ENCODE peak calls at places on chromosomes 16 and 17, in five cellular contexts. U is AG04449, F is SHP77, X is PC-9, K is left cardiac atrium. E is an unnamed sample.

GRCh38 chr16:7615565-7615964 is 282.9 kb downstream of the RBFOX1 start:
- DNase-seq in X (no peak), K (no peak), U (no peak), F (no peak), E (no peak)

GRCh38 chr16:14278749-14279148 is 207.6 kb downstream of the MRTFB start:
- DNase-seq in U (no peak), K (no peak), F (peak; percentile 29), X (no peak), E (no peak)

GRCh38 chr16:76277099-76278030 is at the start of gene CNTNAP4:
- DNase-seq in K (peak; percentile 34), F (no peak), U (no peak), X (no peak), E (no peak)

GRCh38 chr17:15490634-15491261 is 23.3 kb upstream of the CDRT4 start:
- DNase-seq in K (peak; percentile 88), X (peak; percentile 77), F (no peak), U (no peak), E (peak; percentile 93)

GRCh38 chr17:28864991-28865849 is 10.4 kb downstream of the ERAL1 start:
- DNase-seq in F (no peak), U (no peak), X (no peak), K (peak; percentile 71), E (no peak)

GRCh38 chr17:10824874-10825273 is 13.0 kb downstream of the PIRT start:
- DNase-seq in K (no peak), F (no peak), X (no peak), U (no peak), E (no peak)

GRCh38 chr16:82340531-82340930 is 170.5 kb upstream of the MPHOSPH6 start:
- DNase-seq in F (no peak), X (no peak), U (no peak), K (no peak), E (no peak)

GRCh38 chr16:31215287-31216115 is 1.4 kb downstream of the PYDC1 start:
- DNase-seq in K (peak; percentile 70), X (peak; percentile 79), F (no peak), U (no peak), E (peak; percentile 76)

GRCh38 chr17:17792143-17792550 is 44.6 kb downstream of the SREBF1 start:
- DNase-seq in K (no peak), F (no peak), X (no peak), U (no peak), E (no peak)

GRCh38 chr17:66343531-66344078 is 41.2 kb downstream of the PRKCA start:
- DNase-seq in K (no peak), U (no peak), F (no peak), X (no peak), E (no peak)

GRCh38 chr17:59496178-59496577 is 69.2 kb upstream of the DHX40 start:
- DNase-seq in K (no peak), F (no peak), U (no peak), X (no peak), E (no peak)

GRCh38 chr17:40355123-40355803 is 9.3 kb downstream of the GJD3 start:
- DNase-seq in K (peak; percentile 78), U (no peak), X (peak; percentile 63), F (peak; percentile 14), E (peak; percentile 59)

GRCh38 chr16:5982979-5983378 is 885.4 kb upstream of the EEF2KMT start:
- DNase-seq in K (no peak), X (no peak), F (no peak), U (no peak), E (no peak)

GRCh38 chr16:75750516-75750915 is 24.2 kb upstream of the CPHXL start:
- DNase-seq in K (no peak), F (no peak), X (no peak), U (no peak), E (no peak)

GRCh38 chr17:10115536-10115932 is 82.9 kb downstream of the GAS7 start:
- DNase-seq in K (no peak), X (no peak), U (no peak), F (no peak), E (peak; percentile 33)

GRCh38 chr16:31714899-31715504 is 158.6 kb upstream of the ZNF267 start:
- DNase-seq in U (no peak), K (no peak), F (no peak), X (no peak), E (peak; percentile 25)